ENCODE peak calls at places on chromosomes 3 and 15, in six cellular contexts. K, T, Q, X, E and D are unnamed samples.

GRCh38 chr3:155553800-155554199 is 191.1 kb downstream of the PLCH1 start:
- ATAC-seq in Q (no peak), K (peak), X (no peak), T (no peak), E (no peak), D (no peak)

GRCh38 chr15:81886586-81886985 is 159.2 kb downstream of the MEX3B start:
- ATAC-seq in Q (no peak), K (no peak), E (no peak), T (no peak), X (no peak), D (no peak)

GRCh38 chr3:133547432-133548041 is 25.9 kb upstream of the CDV3 start:
- ATAC-seq in K (no peak), X (peak), Q (peak), E (peak), T (no peak), D (peak)

GRCh38 chr3:37453393-37454391 is 279.3 kb upstream of the LRRFIP2 start:
- ATAC-seq in X (peak), E (peak), K (peak), Q (peak), T (peak), D (peak)

GRCh38 chr15:90364251-90364650 is 12.2 kb downstream of the ZNF774 start:
- ATAC-seq in T (no peak), Q (no peak), E (no peak), K (no peak), X (peak), D (no peak)

GRCh38 chr3:106255870-106256248 is 387.0 kb upstream of the CBLB start:
- ATAC-seq in X (no peak), Q (no peak), K (peak), T (peak), E (no peak), D (no peak)

GRCh38 chr3:14177580-14178246 is 688 bp downstream of the XPC start:
- ATAC-seq in T (peak), E (peak), X (peak), Q (peak), K (peak), D (no peak)

GRCh38 chr3:39474126-39474515 is 6.6 kb downstream of the MOBP start:
- ATAC-seq in Q (no peak), K (no peak), T (no peak), E (no peak), X (no peak), D (no peak)

GRCh38 chr15:40430271-40430805 is 10.4 kb upstream of the BAHD1 start:
- ATAC-seq in T (peak), E (peak), X (peak), Q (no peak), K (no peak), D (peak)

GRCh38 chr15:38660726-38661125 is 96.1 kb upstream of the RASGRP1 start:
- ATAC-seq in X (no peak), E (no peak), Q (no peak), K (peak), T (no peak), D (no peak)

GRCh38 chr15:32855942-32856341 is 138.1 kb downstream of the GREM1 start:
- ATAC-seq in K (no peak), X (peak), E (peak), Q (peak), T (no peak), D (peak)

GRCh38 chr3:25693238-25693637 is 28.5 kb upstream of the TOP2B start:
- ATAC-seq in E (no peak), X (no peak), Q (no peak), T (no peak), K (no peak), D (no peak)

GRCh38 chr3:158434412-158435038 is 136.5 kb upstream of the MLF1 start:
- ATAC-seq in E (peak), Q (peak), K (peak), T (peak), X (peak), D (no peak)

GRCh38 chr3:105561875-105562274 is 195.2 kb downstream of the ALCAM start:
- ATAC-seq in X (no peak), Q (no peak), E (no peak), T (no peak), K (peak), D (no peak)

GRCh38 chr15:98649996-98650870 is 1.9 kb downstream of the IGF1R start:
- ATAC-seq in K (no peak), E (peak), X (no peak), Q (peak), T (no peak), D (no peak)

GRCh38 chr15:96213045-96213444 is 117.5 kb upstream of the NR2F2 start:
- ATAC-seq in X (no peak), E (no peak), K (peak), Q (no peak), T (no peak), D (no peak)

GRCh38 chr15:77901921-77902750 is 175.4 kb downstream of the TBC1D2B start:
- ATAC-seq in E (no peak), T (peak), Q (peak), X (peak), K (peak), D (no peak)

GRCh38 chr3:41138601-41139000 is 60.7 kb upstream of the CTNNB1 start:
- ATAC-seq in Q (no peak), K (no peak), E (no peak), T (no peak), X (no peak), D (no peak)

GRCh38 chr3:30743641-30744317 is 137.4 kb downstream of the TGFBR2 start:
- ATAC-seq in T (no peak), E (no peak), X (no peak), K (no peak), Q (no peak), D (no peak)

GRCh38 chr3:150469931-150470740 is 62.0 kb downstream of the TSC22D2 start:
- ATAC-seq in E (no peak), T (peak), X (peak), Q (peak), K (no peak), D (no peak)

GRCh38 chr3:189172668-189173419 is 1.1 kb downstream of the TPRG1 start:
- ATAC-seq in E (no peak), K (no peak), Q (no peak), X (no peak), T (no peak), D (no peak)

GRCh38 chr3:195251336-195252065 is 19.5 kb downstream of the XXYLT1 start:
- ATAC-seq in X (no peak), K (peak), T (no peak), E (no peak), Q (no peak), D (no peak)

GRCh38 chr3:73600293-73600938 is 24.3 kb downstream of the PDZRN3 start:
- ATAC-seq in Q (no peak), X (no peak), K (no peak), T (no peak), E (peak), D (peak)

GRCh38 chr3:87873136-87873535 is 185.7 kb downstream of the CGGBP1 start:
- ATAC-seq in T (no peak), Q (no peak), X (no peak), E (no peak), K (no peak), D (no peak)

GRCh38 chr15:81229596-81229995 is 32.9 kb downstream of the IL16 start:
- ATAC-seq in E (peak), K (no peak), T (no peak), Q (no peak), X (no peak), D (peak)

GRCh38 chr15:43777293-43777819 is 590 bp upstream of the ELL3 start:
- ATAC-seq in T (peak), X (peak), K (peak), Q (peak), E (peak), D (peak)

GRCh38 chr3:29099296-29099695 is 181.6 kb upstream of the RBMS3 start:
- ATAC-seq in Q (no peak), K (no peak), E (no peak), X (no peak), T (no peak), D (no peak)

GRCh38 chr3:40912461-40912860 is 286.8 kb upstream of the CTNNB1 start:
- ATAC-seq in X (no peak), E (no peak), T (no peak), Q (peak), K (no peak), D (no peak)

GRCh38 chr15:47691896-47692295 is 25.4 kb upstream of the SEMA6D start:
- ATAC-seq in Q (no peak), T (no peak), E (no peak), K (no peak), X (no peak), D (no peak)
- TF ChIP-seq EP300 in Q (no peak), T (no peak), E (no peak), K (no peak), X (no peak), D (no peak)

GRCh38 chr3:43691120-43692002 is 623 bp downstream of the ABHD5 start:
- ATAC-seq in Q (peak), E (peak), T (peak), X (peak), K (peak), D (peak)
- TF ChIP-seq POLR2A in Q (peak), E (no peak), T (no peak), X (peak), K (no peak), D (no peak)

DNA sequence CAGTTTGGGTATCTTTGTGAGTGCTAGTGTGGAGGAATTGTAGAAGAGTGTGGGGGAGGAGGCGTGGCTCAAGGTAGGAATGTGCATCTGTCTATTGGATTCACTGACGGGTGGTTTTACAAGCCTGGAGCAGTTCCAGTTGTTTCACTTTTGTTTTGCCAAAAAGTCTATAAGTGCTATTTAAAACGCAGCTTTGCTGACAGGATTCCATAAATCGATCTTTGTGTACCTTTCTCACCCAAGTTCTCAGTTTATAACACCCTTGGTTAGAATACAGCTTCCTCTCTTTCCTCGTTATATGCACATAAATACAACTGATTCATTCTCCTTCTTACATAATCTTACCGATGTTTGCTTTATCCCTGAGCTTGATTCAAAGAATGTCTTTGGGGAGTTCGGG is 123.2 kb upstream of the UBE2E2 start:
- ATAC-seq in T (no peak), Q (no peak), E (no peak), K (no peak), X (peak), D (no peak)
- TF ChIP-seq EP300 in T (no peak), Q (no peak), E (no peak), K (no peak), X (no peak), D (no peak)

DNA sequence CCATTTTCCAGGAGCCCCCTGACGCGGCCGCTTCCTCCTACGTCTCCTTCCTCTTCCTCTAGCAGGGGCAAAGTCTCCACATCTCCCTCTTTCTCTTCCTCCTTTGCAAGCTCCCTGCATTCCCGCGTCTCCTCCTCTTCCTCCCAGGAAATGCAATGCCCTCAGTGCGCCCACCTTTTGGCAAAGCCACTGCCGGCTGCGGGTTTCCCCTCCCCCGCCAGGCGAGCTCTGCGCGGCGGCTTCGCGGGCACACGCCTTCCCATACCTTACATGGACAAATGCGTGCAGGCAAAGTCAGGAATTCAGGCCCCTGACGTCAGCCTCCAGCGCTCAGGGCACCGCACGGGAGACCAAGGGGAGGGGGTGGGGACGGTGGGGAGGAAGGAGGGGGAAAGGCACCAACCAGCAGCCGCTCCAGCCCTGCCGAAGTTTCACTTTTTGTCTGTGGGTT is 434 bp upstream of the LPP start:
- ATAC-seq in Q (peak), X (peak), T (no peak), K (no peak), E (peak), D (peak)
- TF ChIP-seq POLR2A in Q (no peak), X (peak), T (no peak), K (no peak), E (no peak), D (no peak)

GRCh38 chr3:58251653-58252052 is 14.1 kb downstream of the ABHD6 start:
- ATAC-seq in Q (no peak), T (no peak), E (no peak), K (no peak), X (no peak), D (no peak)
- TF ChIP-seq EP300 in Q (no peak), T (no peak), E (no peak), K (no peak), X (no peak), D (no peak)

GRCh38 chr15:74415966-74416916 is 17.5 kb downstream of the SEMA7A start:
- ATAC-seq in K (no peak), T (no peak), Q (no peak), X (no peak), E (no peak), D (no peak)
- TF ChIP-seq POLR2A in K (peak), T (no peak), Q (no peak), X (no peak), E (no peak), D (no peak)

GRCh38 chr3:187714404-187714979 is 12.1 kb upstream of the RTP2 start:
- ATAC-seq in X (peak), K (peak), E (peak), T (peak), Q (peak), D (peak)
- TF ChIP-seq EP300 in X (no peak), K (no peak), E (no peak), T (no peak), Q (no peak), D (no peak)